ENCODE peak calls at places on chromosome 2, in nine cellular contexts. E is adrenal gland; Y is endodermal cell; B is H7; Q is stimulated activated CD8-positive, alpha-beta memory T cell treated with anti-CD3 and anti-CD28 coated beads, Interleukin-2, amount 100 ng/mL, for 1 hour; L is body of pancreas; T is Peyer's patch; D is activated CD4-positive, alpha-beta T cell treated with anti-CD3 and anti-CD28 coated beads for 24 hours; F is activated T-helper 2 cell treated with anti-CD3 and anti-CD28 coated beads, Interferon-gamma antibody, Interleukin-2, Interleukin-4, amounts not matched to agents 10 μg/mL and 5 μg/mL and 100 μg/mL, durations not matched to agents 14 hours and 24 hours and 36 hours. U is an unnamed sample.

GRCh38 chr2:119064567-119064966 is 94.0 kb downstream of the C1QL2 start:
- DNase-seq in D (no peak), L (no peak), B (no peak), Y (no peak), F (no peak), Q (no peak), T (no peak), E (no peak), U (no peak)

GRCh38 chr2:185638771-185639170 is 99.8 kb upstream of the FSIP2 start:
- DNase-seq in Q (no peak), D (no peak), B (no peak), L (no peak), E (no peak), Y (no peak), T (no peak), F (no peak), U (no peak)

GRCh38 chr2:149885946-149886345 is 298.4 kb upstream of the MMADHC start:
- DNase-seq in E (no peak), F (no peak), D (no peak), Y (no peak), B (no peak), Q (no peak), L (no peak), T (no peak), U (no peak)

GRCh38 chr2:239400000-239400831 is 604 bp downstream of the HDAC4 start:
- DNase-seq in E (no peak), D (no peak), F (no peak), L (no peak), T (peak), Y (peak), B (peak), Q (no peak), U (peak)

GRCh38 chr2:36352024-36352398 is 3.6 kb upstream of the CRIM1 start:
- DNase-seq in T (no peak), F (no peak), L (peak), Q (no peak), B (peak), D (no peak), E (no peak), Y (peak), U (peak)

GRCh38 chr2:156765043-156765442 is 328.9 kb downstream of the GPD2 start:
- DNase-seq in B (no peak), Y (no peak), D (no peak), F (no peak), E (no peak), Q (no peak), L (no peak), T (no peak), U (no peak)

GRCh38 chr2:8575011-8575750 is 106.7 kb upstream of the ID2 start:
- DNase-seq in Q (peak), L (peak), B (peak), F (no peak), D (peak), T (no peak), E (no peak), Y (no peak), U (peak)

GRCh38 chr2:210287301-210287700 is 27.7 kb downstream of the MYL1 start:
- DNase-seq in L (no peak), D (no peak), E (no peak), B (no peak), T (no peak), Q (no peak), F (no peak), Y (no peak), U (no peak)

GRCh38 chr2:212330263-212330662 is 208.3 kb downstream of the ERBB4 start:
- DNase-seq in Q (no peak), F (no peak), B (no peak), L (no peak), Y (peak), D (no peak), T (no peak), E (no peak), U (no peak)

GRCh38 chr2:28390857-28391563 is 1.6 kb upstream of the FOSL2 start:
- DNase-seq in D (no peak), L (peak), B (peak), Y (peak), T (peak), E (peak), Q (no peak), F (no peak), U (peak)

GRCh38 chr2:240933048-240933965 is 27.2 kb downstream of the CROCC2 start:
- DNase-seq in E (no peak), Y (peak), Q (no peak), F (no peak), L (no peak), T (peak), D (no peak), B (peak), U (no peak)

GRCh38 chr2:164917296-164917903 is 37.9 kb downstream of the SLC38A11 start:
- DNase-seq in B (peak), E (peak), Y (peak), L (peak), D (no peak), F (no peak), T (no peak), Q (no peak), U (peak)

GRCh38 chr2:70089220-70089945 is 2.1 kb downstream of the PCBP1 start:
- DNase-seq in Y (peak), T (peak), L (peak), F (no peak), E (no peak), D (no peak), B (peak), Q (no peak), U (peak)

GRCh38 chr2:8481463-8482009 is 200.3 kb upstream of the ID2 start:
- DNase-seq in L (no peak), Q (no peak), F (no peak), Y (no peak), T (no peak), B (no peak), E (no peak), D (no peak), U (no peak)

GRCh38 chr2:230668184-230668938 is 44.3 kb upstream of the CAB39 start:
- DNase-seq in F (no peak), Q (no peak), B (no peak), Y (peak), D (no peak), L (peak), E (peak), T (no peak), U (peak)